ENCODE peak calls at places on chromosomes 3 and 15, in nine cellular contexts. V is pancreas, B is cardiac muscle cell, T is HL-60, L is BJ, P is uterus, O is body of pancreas, E is esophagus muscularis mucosa, Y is AG04450. W is an unnamed sample.
A peak's percentile ranks its signal among the peaks of the same experiment; 100 is the strongest.

GRCh38 chr15:90619939-90620338 is 90.2 kb downstream of the CRTC3 start:
- DNase-seq in V (no peak), B (no peak), T (no peak), L (no peak), P (no peak), O (no peak), E (no peak), Y (no peak), W (no peak)

GRCh38 chr3:42102569-42102968 is 11.4 kb downstream of the TRAK1 start:
- DNase-seq in V (peak; percentile 25), B (no peak), T (no peak), L (no peak), P (no peak), O (peak; percentile 47), E (no peak), Y (no peak), W (no peak)

GRCh38 chr3:8205876-8206275 is 295.7 kb upstream of the LMCD1 start:
- DNase-seq in V (no peak), B (no peak), T (no peak), L (no peak), P (no peak), O (no peak), E (no peak), Y (no peak), W (no peak)

GRCh38 chr3:87997298-87997697 is 61.5 kb downstream of the CGGBP1 start:
- DNase-seq in V (no peak), B (no peak), T (no peak), L (no peak), P (no peak), O (peak; percentile 47), E (no peak), Y (no peak), W (no peak)

GRCh38 chr3:37223084-37223975 is 48.9 kb upstream of the LRRFIP2 start:
- DNase-seq in V (no peak), B (no peak), T (no peak), L (no peak), P (no peak), O (no peak), E (no peak), Y (no peak), W (no peak)

GRCh38 chr3:182739619-182740018 is 53.7 kb upstream of the ATP11B start:
- DNase-seq in V (no peak), B (no peak), T (no peak), L (peak; percentile 4), P (no peak), O (no peak), E (no peak), Y (peak; percentile 23), W (no peak)

GRCh38 chr3:119891944-119892721 is 110.2 kb downstream of the NR1I2 start:
- DNase-seq in V (peak; percentile 41), B (peak; percentile 79), T (peak; percentile 8), L (peak; percentile 20), P (peak; percentile 22), O (peak; percentile 61), E (no peak), Y (peak; percentile 38), W (peak; percentile 67)

GRCh38 chr15:30991301-30992072 is at the start of gene MTMR10:
- DNase-seq in V (peak; percentile 82), B (peak; percentile 88), T (peak; percentile 75), L (peak; percentile 15), P (peak; percentile 46), O (peak; percentile 74), E (no peak), Y (peak; percentile 32), W (peak; percentile 32)

GRCh38 chr3:133943639-133944131 is 48.0 kb upstream of the RAB6B start:
- DNase-seq in V (peak; percentile 54), B (no peak), T (peak; percentile 75), L (no peak), P (peak; percentile 11), O (peak; percentile 35), E (no peak), Y (peak; percentile 87), W (no peak)

GRCh38 chr3:21645121-21645897 is 105.7 kb downstream of the ZNF385D start:
- DNase-seq in V (peak; percentile 16), B (no peak), T (no peak), L (no peak), P (peak; percentile 21), O (peak; percentile 52), E (no peak), Y (no peak), W (no peak)

GRCh38 chr3:108394563-108394962 is 98.2 kb downstream of the HHLA2 start:
- DNase-seq in V (no peak), B (no peak), T (no peak), L (no peak), P (no peak), O (no peak), E (no peak), Y (no peak), W (no peak)

GRCh38 chr15:68465861-68466560 is 34.0 kb upstream of the ITGA11 start:
- DNase-seq in V (no peak), B (no peak), T (no peak), L (no peak), P (peak; percentile 52), O (no peak), E (peak; percentile 78), Y (no peak), W (no peak)

GRCh38 chr15:62909257-62909656 is 133.3 kb upstream of the TPM1 start:
- DNase-seq in V (no peak), B (no peak), T (no peak), L (no peak), P (no peak), O (no peak), E (no peak), Y (no peak), W (no peak)

GRCh38 chr3:107543666-107544065 is 20.9 kb downstream of the BBX start:
- DNase-seq in V (no peak), B (peak; percentile 4), T (no peak), L (no peak), P (no peak), O (peak; percentile 10), E (no peak), Y (no peak), W (no peak)

GRCh38 chr3:126125781-126126251 is 41.9 kb upstream of the SLC41A3 start:
- DNase-seq in V (peak; percentile 5), B (no peak), T (no peak), L (no peak), P (peak; percentile 3), O (no peak), E (peak; percentile 82), Y (no peak), W (no peak)

GRCh38 chr15:52448010-52448890 is 80.4 kb downstream of the MYO5A start:
- DNase-seq in V (no peak), B (no peak), T (no peak), L (no peak), P (no peak), O (no peak), E (no peak), Y (no peak), W (no peak)

GRCh38 chr15:52440414-52440813 is 88.3 kb downstream of the MYO5A start:
- DNase-seq in V (no peak), B (no peak), T (peak; percentile 10), L (no peak), P (no peak), O (no peak), E (no peak), Y (no peak), W (no peak)

GRCh38 chr15:52441846-52442245 is 86.8 kb downstream of the MYO5A start:
- DNase-seq in V (no peak), B (no peak), T (no peak), L (no peak), P (no peak), O (no peak), E (no peak), Y (no peak), W (no peak)

GRCh38 chr15:52445954-52446353 is 82.7 kb downstream of the MYO5A start:
- DNase-seq in V (no peak), B (no peak), T (no peak), L (no peak), P (no peak), O (no peak), E (no peak), Y (no peak), W (no peak)

GRCh38 chr15:52445553-52445952 is 83.1 kb downstream of the MYO5A start:
- DNase-seq in V (no peak), B (no peak), T (no peak), L (no peak), P (no peak), O (peak; percentile 18), E (no peak), Y (no peak), W (no peak)
- H3K4me3 ChIP-seq in V (no peak overlapping the region), B (no peak overlapping the region), T (no peak overlapping the region), L (no peak overlapping the region), P (no peak overlapping the region), O (no peak overlapping the region), E (no peak overlapping the region), Y (no peak overlapping the region), W (no peak overlapping the region)

DNA sequence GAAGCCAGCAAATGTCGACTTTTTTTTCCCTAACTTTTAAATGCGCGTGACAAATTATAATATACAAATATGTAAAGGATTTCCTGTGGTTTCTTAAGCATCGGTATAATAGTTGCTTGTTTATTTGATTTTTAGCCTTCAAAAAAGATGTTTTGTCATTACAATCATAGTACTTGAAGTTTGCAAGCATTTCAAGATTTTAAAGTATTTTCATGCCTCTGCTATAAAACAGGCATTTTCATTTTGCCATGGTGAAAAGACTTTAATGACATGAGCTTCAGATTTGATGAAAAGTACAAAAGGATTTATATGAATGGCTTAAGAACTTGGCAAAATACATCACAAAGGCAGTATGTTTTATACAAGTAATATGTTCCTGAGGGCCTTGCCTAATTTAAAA is 9.4 kb upstream of the P2RY12 start:
- DNase-seq in V (no peak), B (no peak), T (no peak), L (no peak), P (no peak), O (no peak), E (no peak), Y (no peak), W (no peak)
- TF ChIP-seq CTCF in V (no peak), B (no peak), T (no peak), L (no peak), P (no peak), O (no peak), E (no peak), Y (no peak), W (no peak)

DNA sequence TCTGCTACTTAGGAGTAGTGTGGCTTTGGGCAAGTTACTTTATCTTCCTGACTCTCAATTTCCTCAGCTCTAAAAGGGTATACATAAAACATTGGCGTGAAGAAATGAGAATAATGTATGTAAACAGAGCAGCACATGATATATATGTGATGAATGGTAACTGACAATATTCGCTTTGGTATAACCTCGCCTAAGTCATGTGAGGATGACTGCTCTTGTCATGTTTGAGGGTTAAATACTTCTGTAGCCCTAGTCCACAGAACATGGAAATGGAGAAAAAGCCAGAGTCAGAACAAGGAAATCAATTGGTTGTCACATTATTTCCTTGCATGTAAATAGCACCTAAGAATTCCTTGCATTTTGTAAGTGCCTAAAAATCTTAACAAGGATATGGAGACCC is 25.0 kb downstream of the CHP1 start:
- DNase-seq in V (no peak), B (no peak), T (no peak), L (no peak), P (no peak), O (no peak), E (no peak), Y (no peak), W (no peak)
- H3K4me3 ChIP-seq in V (no peak overlapping the region), B (no peak overlapping the region), T (no peak overlapping the region), L (no peak overlapping the region), P (no peak overlapping the region), O (no peak overlapping the region), E (no peak overlapping the region), Y (no peak overlapping the region), W (no peak overlapping the region)

GRCh38 chr15:65836665-65837064 is 32.6 kb upstream of the RAB11A start:
- DNase-seq in V (no peak), B (no peak), T (no peak), L (no peak), P (no peak), O (no peak), E (no peak), Y (no peak), W (no peak)
- TF ChIP-seq CTCF in V (no peak), B (no peak), T (no peak), L (peak; percentile 7), P (no peak), O (no peak), E (no peak), Y (no peak), W (peak; percentile 24)